ENCODE peak calls at places on chromosomes 16 and 17, in five cellular contexts. F is BJ, M is SK-N-SH, E is heart left ventricle, Y is Caco-2. R is an unnamed sample.

GRCh38 chr16:69397821-69398521 is 12.2 kb upstream of the TERF2 start:
- DNase-seq in F (peak; percentile 14), M (peak; percentile 61), E (peak; percentile 48), Y (peak; percentile 79), R (no peak)

GRCh38 chr17:53472586-53472985 is 350.1 kb upstream of the KIF2B start:
- DNase-seq in F (no peak), M (no peak), E (no peak), Y (no peak), R (no peak)

GRCh38 chr17:66630379-66630778 is 204.5 kb upstream of the CACNG5 start:
- DNase-seq in F (no peak), M (no peak), E (no peak), Y (no peak), R (no peak)

GRCh38 chr17:31549121-31549524 is 157.6 kb downstream of the RAB11FIP4 start:
- DNase-seq in F (no peak), M (peak; percentile 72), E (no peak), Y (no peak), R (no peak)

GRCh38 chr17:50534222-50534978 is 1.9 kb downstream of the EPN3 start:
- DNase-seq in F (no peak), M (peak; percentile 62), E (no peak), Y (peak; percentile 68), R (no peak)

GRCh38 chr17:49473900-49474751 is 21.0 kb upstream of the NGFR start:
- DNase-seq in F (no peak), M (no peak), E (no peak), Y (no peak), R (no peak)

GRCh38 chr17:66767164-66767933 is 67.6 kb upstream of the CACNG5 start:
- DNase-seq in F (no peak), M (no peak), E (no peak), Y (no peak), R (no peak)

GRCh38 chr17:57587201-57587870 is 157.8 kb downstream of the CCDC182 start:
- DNase-seq in F (no peak), M (no peak), E (no peak), Y (no peak), R (no peak)

GRCh38 chr16:19858006-19858653 is 26.5 kb downstream of the GPRC5B start:
- DNase-seq in F (no peak), M (no peak), E (no peak), Y (no peak), R (no peak)

GRCh38 chr17:29574732-29575510 is 6.4 kb downstream of the TP53I13 start:
- DNase-seq in F (no peak), M (no peak), E (no peak), Y (no peak), R (no peak)

GRCh38 chr17:9002236-9002609 is 19.1 kb upstream of the NTN1 start:
- DNase-seq in F (no peak), M (no peak), E (no peak), Y (no peak), R (no peak)

GRCh38 chr17:61394630-61395408 is 4.8 kb upstream of the TBX2 start:
- DNase-seq in F (no peak), M (peak; percentile 47), E (no peak), Y (no peak), R (no peak)

GRCh38 chr17:83103200-83103937 is 24.0 kb downstream of the METRNL start:
- DNase-seq in F (no peak), M (peak; percentile 75), E (no peak), Y (peak; percentile 81), R (no peak)

GRCh38 chr17:81085420-81085911 is 50.5 kb downstream of the BAIAP2 start:
- DNase-seq in F (no peak), M (no peak), E (no peak), Y (no peak), R (no peak)

GRCh38 chr17:65403129-65403528 is 158.3 kb downstream of the AXIN2 start:
- DNase-seq in F (no peak), M (no peak), E (no peak), Y (no peak), R (no peak)

GRCh38 chr17:9994761-9995160 is 89.7 kb upstream of the RCVRN start:
- DNase-seq in F (no peak), M (no peak), E (no peak), Y (no peak), R (no peak)

GRCh38 chr17:34487616-34488015 is 91.8 kb upstream of the TMEM132E start:
- DNase-seq in F (no peak), M (peak; percentile 57), E (no peak), Y (no peak), R (no peak)

GRCh38 chr16:11795887-11796226 is 1.2 kb downstream of the ZC3H7A start:
- DNase-seq in F (no peak), M (no peak), E (no peak), Y (no peak), R (no peak)

GRCh38 chr16:17970816-17971291 is 365.7 kb downstream of the NPIPA8 start:
- DNase-seq in F (no peak), M (no peak), E (no peak), Y (no peak), R (no peak)

GRCh38 chr17:36112572-36112971 is 8.9 kb downstream of the CCL4 start:
- DNase-seq in F (no peak), M (no peak), E (no peak), Y (no peak), R (no peak)

GRCh38 chr17:40637931-40638330 is 9.7 kb downstream of the SMARCE1 start:
- DNase-seq in F (no peak), M (no peak), E (no peak), Y (no peak), R (no peak)

GRCh38 chr17:47013341-47013740 is 34.3 kb upstream of the RPRML start:
- DNase-seq in F (no peak), M (no peak), E (no peak), Y (no peak), R (no peak)

GRCh38 chr17:3698139-3698538 is 2.2 kb upstream of the P2RX5 start:
- DNase-seq in F (no peak), M (no peak), E (no peak), Y (no peak), R (no peak)

GRCh38 chr17:81482673-81483072 is 29.9 kb downstream of the ACTG1 start:
- DNase-seq in F (no peak), M (no peak), E (no peak), Y (no peak), R (no peak)

GRCh38 chr17:29694923-29695563 is 72.3 kb upstream of the CORO6 start:
- DNase-seq in F (no peak), M (no peak), E (no peak), Y (no peak), R (no peak)

GRCh38 chr16:11155284-11155806 is 100.7 kb downstream of the SOCS1 start:
- DNase-seq in F (peak; percentile 35), M (no peak), E (peak; percentile 43), Y (no peak), R (no peak)

GRCh38 chr17:2094891-2095535 is 40.1 kb downstream of the HIC1 start:
- DNase-seq in F (no peak), M (peak; percentile 37), E (peak; percentile 85), Y (no peak), R (no peak)

GRCh38 chr17:55588858-55589257 is 77.6 kb upstream of the SMIM36 start:
- DNase-seq in F (no peak), M (no peak), E (no peak), Y (no peak), R (no peak)

GRCh38 chr16:4381072-4381934 is 9.7 kb downstream of the VASN start:
- DNase-seq in F (no peak), M (no peak), E (peak; percentile 25), Y (no peak), R (no peak)

GRCh38 chr17:82461827-82462524 is 3.4 kb downstream of the NARF start:
- DNase-seq in F (no peak), M (no peak), E (no peak), Y (peak; percentile 75), R (no peak)

GRCh38 chr17:9403207-9403606 is 172.4 kb downstream of the STX8 start:
- DNase-seq in F (no peak), M (no peak), E (no peak), Y (no peak), R (no peak)

DNA sequence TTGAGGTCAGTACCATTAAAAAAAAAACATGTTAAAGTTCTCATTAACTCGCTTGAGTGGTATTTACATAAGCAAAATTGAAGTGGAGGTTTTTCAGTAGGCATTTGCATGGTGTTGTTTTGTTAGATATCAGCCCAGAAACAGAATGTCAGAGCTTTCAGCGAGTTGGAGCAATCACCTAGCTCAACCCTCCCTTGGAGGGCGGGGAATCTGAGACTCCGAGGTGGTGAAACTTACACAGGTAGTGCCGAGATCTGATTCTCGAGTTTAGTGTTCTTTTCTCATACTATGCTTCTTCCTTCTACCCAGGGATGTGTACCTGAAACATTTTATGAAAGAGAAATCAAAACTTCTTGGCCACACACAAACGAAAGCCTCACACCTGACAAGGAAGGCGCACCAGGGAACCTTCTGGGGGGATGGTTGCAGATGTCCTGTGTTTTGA is 6.6 kb downstream of the SEC14L1 start:
- DNase-seq in F (no peak), M (no peak), E (no peak), Y (no peak), R (no peak)
- H3K4me3 ChIP-seq in F (no peak overlapping the region), M (no peak overlapping the region), E (peak overlapping the region; percentile 87), Y (no peak overlapping the region), R (no peak overlapping the region)

GRCh38 chr17:42459983-42460300 is 1.3 kb downstream of the ATP6V0A1 start:
- DNase-seq in F (no peak), M (peak; percentile 32), E (no peak), Y (no peak), R (no peak)
- H3K4me3 ChIP-seq in F (peak overlapping the region; percentile 81), M (peak overlapping the region; percentile 72), E (peak overlapping the region; percentile 76), Y (peak overlapping the region; percentile 82), R (peak overlapping the region; percentile 86)

DNA sequence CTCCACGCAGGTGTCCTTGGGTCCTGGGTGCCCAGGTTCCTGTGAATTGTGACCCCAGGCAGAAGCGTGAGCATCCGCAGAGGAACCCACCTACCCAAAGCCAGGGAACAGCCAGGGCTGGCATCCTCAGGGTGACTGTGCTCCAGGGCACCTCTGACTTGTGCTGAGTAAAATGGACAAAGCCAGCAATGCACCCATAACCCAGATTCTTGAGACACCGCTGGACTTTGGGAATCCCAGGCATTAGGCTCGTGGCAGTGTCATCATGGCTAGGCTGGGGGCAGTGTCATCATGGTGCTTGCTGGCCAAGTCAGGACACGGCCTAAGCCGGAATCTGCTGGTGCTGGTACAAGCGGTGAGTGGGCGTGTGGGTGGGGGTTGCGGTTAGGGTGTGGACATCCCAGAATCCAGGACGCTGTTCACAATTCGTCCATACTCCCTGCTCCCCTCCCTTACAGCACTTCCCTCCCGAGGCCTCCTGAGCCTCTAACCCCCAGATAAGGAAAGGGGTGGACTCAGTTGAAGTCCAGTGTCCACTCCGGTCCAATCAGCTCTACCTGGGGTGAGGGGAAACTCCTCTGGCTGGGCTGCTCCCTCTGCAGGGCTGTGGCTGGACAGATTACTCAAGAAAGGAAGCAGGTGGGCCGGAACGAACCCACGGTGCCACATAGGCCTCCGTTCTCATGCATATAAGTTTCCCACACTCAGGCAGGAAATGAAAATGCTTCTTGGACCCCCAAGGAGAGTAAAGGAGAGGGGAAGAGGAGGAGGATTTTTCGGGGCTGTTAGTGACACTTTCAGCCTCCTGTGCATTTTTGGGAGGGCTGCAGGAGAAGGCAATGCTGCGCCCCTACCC is 138.9 kb downstream of the SEC14L1 start:
- DNase-seq in F (no peak), M (peak; percentile 44), E (no peak), Y (peak; percentile 86), R (no peak)
- H3K4me3 ChIP-seq in F (no peak overlapping the region), M (no peak overlapping the region), E (no peak overlapping the region), Y (no peak overlapping the region), R (no peak overlapping the region)

DNA sequence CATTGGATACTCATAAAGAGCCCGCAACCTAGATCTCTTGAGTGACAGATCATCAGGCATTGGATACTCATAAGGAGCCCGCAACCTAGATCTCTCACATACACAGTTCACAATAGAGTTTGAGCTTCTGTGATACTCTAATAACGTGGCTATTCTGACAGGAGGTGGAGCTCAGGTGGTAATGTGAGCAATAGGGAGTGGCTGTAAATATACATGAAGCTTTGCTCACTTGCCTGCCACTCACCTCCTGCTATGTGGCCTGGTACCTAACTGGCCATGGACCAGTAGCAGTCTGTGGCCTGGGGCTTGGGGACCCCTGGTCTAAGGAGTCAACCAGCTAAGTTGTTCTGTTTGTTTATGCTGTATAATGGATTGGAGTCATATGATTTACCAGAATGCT is 17.6 kb downstream of the ABCA9 start:
- DNase-seq in F (no peak), M (no peak), E (no peak), Y (no peak), R (no peak)
- H3K4me3 ChIP-seq in F (no peak overlapping the region), M (no peak overlapping the region), E (no peak overlapping the region), Y (no peak overlapping the region), R (no peak overlapping the region)